ENCODE peak calls at places on chromosomes 6 and 20, in ten cellular contexts. One of them, this sample, is unnamed.

GRCh38 chr6:41698350-41698781 is 37.0 kb downstream of the TFEB start:
- DNase-seq in NCI-H774: no peak
- DNase-seq in GM20000: no peak
- DNase-seq in fibroblast of mammary gland: peak
- DNase-seq in cerebellar nuclear complex: no peak
- DNase-seq in occipital lobe: no peak
- DNase-seq in sciatic nerve: no peak
- DNase-seq in astrocyte of the cerebellum: peak
- DNase-seq in activated T-cell treated with anti-CD3 and anti-CD28 coated beads for 4 hours: no peak
- DNase-seq in aorta: no peak
- DNase-seq in this sample: no peak

GRCh38 chr6:157005940-157006339 is 228.8 kb downstream of the ARID1B start:
- DNase-seq in fibroblast of mammary gland: no peak
- DNase-seq in aorta: no peak
- DNase-seq in astrocyte of the cerebellum: no peak
- DNase-seq in activated T-cell treated with anti-CD3 and anti-CD28 coated beads for 4 hours: no peak
- DNase-seq in NCI-H774: no peak
- DNase-seq in occipital lobe: no peak
- DNase-seq in cerebellar nuclear complex: no peak
- DNase-seq in GM20000: no peak
- DNase-seq in sciatic nerve: no peak
- DNase-seq in this sample: no peak

GRCh38 chr20:2820896-2821869 is 5.0 kb downstream of the TMEM239 start:
- DNase-seq in activated T-cell treated with anti-CD3 and anti-CD28 coated beads for 4 hours: no peak
- DNase-seq in NCI-H774: no peak
- DNase-seq in sciatic nerve: no peak
- DNase-seq in aorta: no peak
- DNase-seq in cerebellar nuclear complex: no peak
- DNase-seq in fibroblast of mammary gland: no peak
- DNase-seq in GM20000: peak
- DNase-seq in occipital lobe: no peak
- DNase-seq in astrocyte of the cerebellum: no peak
- DNase-seq in this sample: no peak

GRCh38 chr20:57805784-57806183 is 96.0 kb upstream of the PMEPA1 start:
- DNase-seq in fibroblast of mammary gland: no peak
- DNase-seq in NCI-H774: no peak
- DNase-seq in activated T-cell treated with anti-CD3 and anti-CD28 coated beads for 4 hours: no peak
- DNase-seq in occipital lobe: no peak
- DNase-seq in cerebellar nuclear complex: no peak
- DNase-seq in aorta: no peak
- DNase-seq in astrocyte of the cerebellum: no peak
- DNase-seq in sciatic nerve: no peak
- DNase-seq in GM20000: no peak
- DNase-seq in this sample: no peak

GRCh38 chr6:79640146-79641111 is 9.3 kb downstream of the SH3BGRL2 start:
- DNase-seq in aorta: no peak
- DNase-seq in cerebellar nuclear complex: no peak
- DNase-seq in fibroblast of mammary gland: no peak
- DNase-seq in activated T-cell treated with anti-CD3 and anti-CD28 coated beads for 4 hours: no peak
- DNase-seq in astrocyte of the cerebellum: no peak
- DNase-seq in sciatic nerve: no peak
- DNase-seq in GM20000: no peak
- DNase-seq in occipital lobe: no peak
- DNase-seq in NCI-H774: no peak
- DNase-seq in this sample: no peak

GRCh38 chr6:87697581-87698552 is 4.2 kb downstream of the AKIRIN2 start:
- DNase-seq in NCI-H774: peak
- DNase-seq in GM20000: no peak
- DNase-seq in cerebellar nuclear complex: no peak
- DNase-seq in fibroblast of mammary gland: peak
- DNase-seq in astrocyte of the cerebellum: peak
- DNase-seq in aorta: no peak
- DNase-seq in activated T-cell treated with anti-CD3 and anti-CD28 coated beads for 4 hours: no peak
- DNase-seq in occipital lobe: no peak
- DNase-seq in sciatic nerve: no peak
- DNase-seq in this sample: no peak

GRCh38 chr6:144213293-144213692 is 63.0 kb downstream of the STX11 start:
- DNase-seq in activated T-cell treated with anti-CD3 and anti-CD28 coated beads for 4 hours: no peak
- DNase-seq in astrocyte of the cerebellum: no peak
- DNase-seq in cerebellar nuclear complex: no peak
- DNase-seq in NCI-H774: no peak
- DNase-seq in fibroblast of mammary gland: no peak
- DNase-seq in aorta: no peak
- DNase-seq in occipital lobe: no peak
- DNase-seq in sciatic nerve: no peak
- DNase-seq in GM20000: no peak
- DNase-seq in this sample: no peak

GRCh38 chr6:111482236-111482958 is 621 bp downstream of the REV3L start:
- DNase-seq in NCI-H774: peak
- DNase-seq in astrocyte of the cerebellum: no peak
- DNase-seq in cerebellar nuclear complex: no peak
- DNase-seq in sciatic nerve: peak
- DNase-seq in fibroblast of mammary gland: no peak
- DNase-seq in activated T-cell treated with anti-CD3 and anti-CD28 coated beads for 4 hours: peak
- DNase-seq in GM20000: peak
- DNase-seq in occipital lobe: peak
- DNase-seq in aorta: peak
- DNase-seq in this sample: no peak

GRCh38 chr20:36593347-36593746 is 12.2 kb upstream of the RAB5IF start:
- DNase-seq in aorta: no peak
- DNase-seq in NCI-H774: no peak
- DNase-seq in cerebellar nuclear complex: no peak
- DNase-seq in GM20000: no peak
- DNase-seq in sciatic nerve: no peak
- DNase-seq in fibroblast of mammary gland: no peak
- DNase-seq in activated T-cell treated with anti-CD3 and anti-CD28 coated beads for 4 hours: no peak
- DNase-seq in occipital lobe: no peak
- DNase-seq in astrocyte of the cerebellum: no peak
- DNase-seq in this sample: no peak

GRCh38 chr6:79170431-79170830 is 64.1 kb downstream of the HMGN3 start:
- DNase-seq in fibroblast of mammary gland: no peak
- DNase-seq in NCI-H774: no peak
- DNase-seq in cerebellar nuclear complex: no peak
- DNase-seq in occipital lobe: no peak
- DNase-seq in aorta: no peak
- DNase-seq in GM20000: no peak
- DNase-seq in astrocyte of the cerebellum: peak
- DNase-seq in sciatic nerve: no peak
- DNase-seq in activated T-cell treated with anti-CD3 and anti-CD28 coated beads for 4 hours: no peak
- DNase-seq in this sample: no peak

GRCh38 chr6:70371454-70372105 is 41.7 kb upstream of the FAM135A start:
- DNase-seq in aorta: no peak
- DNase-seq in fibroblast of mammary gland: peak
- DNase-seq in GM20000: peak
- DNase-seq in astrocyte of the cerebellum: peak
- DNase-seq in occipital lobe: no peak
- DNase-seq in sciatic nerve: no peak
- DNase-seq in activated T-cell treated with anti-CD3 and anti-CD28 coated beads for 4 hours: no peak
- DNase-seq in cerebellar nuclear complex: peak
- DNase-seq in NCI-H774: peak
- DNase-seq in this sample: peak

GRCh38 chr6:126890055-126890454 is 228.4 kb upstream of the RSPO3 start:
- DNase-seq in occipital lobe: no peak
- DNase-seq in GM20000: no peak
- DNase-seq in activated T-cell treated with anti-CD3 and anti-CD28 coated beads for 4 hours: no peak
- DNase-seq in fibroblast of mammary gland: no peak
- DNase-seq in astrocyte of the cerebellum: no peak
- DNase-seq in NCI-H774: no peak
- DNase-seq in sciatic nerve: no peak
- DNase-seq in aorta: no peak
- DNase-seq in cerebellar nuclear complex: no peak
- DNase-seq in this sample: no peak

GRCh38 chr6:51432481-51432880 is 613.8 kb downstream of the TFAP2B start:
- DNase-seq in sciatic nerve: no peak
- DNase-seq in GM20000: no peak
- DNase-seq in cerebellar nuclear complex: no peak
- DNase-seq in activated T-cell treated with anti-CD3 and anti-CD28 coated beads for 4 hours: no peak
- DNase-seq in fibroblast of mammary gland: peak
- DNase-seq in occipital lobe: no peak
- DNase-seq in aorta: no peak
- DNase-seq in astrocyte of the cerebellum: no peak
- DNase-seq in NCI-H774: no peak
- DNase-seq in this sample: no peak

GRCh38 chr6:85394853-85395538 is 54.9 kb upstream of the NT5E start:
- DNase-seq in fibroblast of mammary gland: no peak
- DNase-seq in aorta: no peak
- DNase-seq in GM20000: no peak
- DNase-seq in activated T-cell treated with anti-CD3 and anti-CD28 coated beads for 4 hours: no peak
- DNase-seq in cerebellar nuclear complex: no peak
- DNase-seq in astrocyte of the cerebellum: peak
- DNase-seq in NCI-H774: no peak
- DNase-seq in sciatic nerve: no peak
- DNase-seq in occipital lobe: no peak
- DNase-seq in this sample: no peak

GRCh38 chr6:43992126-43992663 is 135.1 kb downstream of the MRPL14 start:
- DNase-seq in occipital lobe: no peak
- DNase-seq in cerebellar nuclear complex: no peak
- DNase-seq in GM20000: no peak
- DNase-seq in activated T-cell treated with anti-CD3 and anti-CD28 coated beads for 4 hours: no peak
- DNase-seq in astrocyte of the cerebellum: no peak
- DNase-seq in NCI-H774: no peak
- DNase-seq in fibroblast of mammary gland: no peak
- DNase-seq in sciatic nerve: no peak
- DNase-seq in aorta: no peak
- DNase-seq in this sample: no peak

GRCh38 chr20:35405775-35406174 is 6.0 kb downstream of the UQCC1 start:
- DNase-seq in aorta: no peak
- DNase-seq in occipital lobe: no peak
- DNase-seq in activated T-cell treated with anti-CD3 and anti-CD28 coated beads for 4 hours: no peak
- DNase-seq in cerebellar nuclear complex: no peak
- DNase-seq in GM20000: no peak
- DNase-seq in sciatic nerve: no peak
- DNase-seq in NCI-H774: no peak
- DNase-seq in astrocyte of the cerebellum: no peak
- DNase-seq in fibroblast of mammary gland: no peak
- DNase-seq in this sample: no peak

GRCh38 chr6:121124600-121124999 is 209.7 kb downstream of the TBC1D32 start:
- DNase-seq in occipital lobe: no peak
- DNase-seq in fibroblast of mammary gland: no peak
- DNase-seq in GM20000: no peak
- DNase-seq in astrocyte of the cerebellum: no peak
- DNase-seq in aorta: no peak
- DNase-seq in sciatic nerve: no peak
- DNase-seq in cerebellar nuclear complex: no peak
- DNase-seq in NCI-H774: no peak
- DNase-seq in activated T-cell treated with anti-CD3 and anti-CD28 coated beads for 4 hours: no peak
- DNase-seq in this sample: no peak

GRCh38 chr6:170452767-170453545 is 100.2 kb downstream of the PSMB1 start:
- DNase-seq in GM20000: no peak
- DNase-seq in astrocyte of the cerebellum: no peak
- DNase-seq in sciatic nerve: no peak
- DNase-seq in occipital lobe: no peak
- DNase-seq in NCI-H774: no peak
- DNase-seq in fibroblast of mammary gland: no peak
- DNase-seq in aorta: no peak
- DNase-seq in cerebellar nuclear complex: no peak
- DNase-seq in activated T-cell treated with anti-CD3 and anti-CD28 coated beads for 4 hours: no peak
- DNase-seq in this sample: no peak

GRCh38 chr6:2237001-2237400 is 8.4 kb downstream of the GMDS start:
- DNase-seq in aorta: no peak
- DNase-seq in occipital lobe: no peak
- DNase-seq in NCI-H774: no peak
- DNase-seq in activated T-cell treated with anti-CD3 and anti-CD28 coated beads for 4 hours: no peak
- DNase-seq in GM20000: no peak
- DNase-seq in fibroblast of mammary gland: peak
- DNase-seq in astrocyte of the cerebellum: peak
- DNase-seq in cerebellar nuclear complex: no peak
- DNase-seq in sciatic nerve: no peak
- DNase-seq in this sample: no peak

GRCh38 chr20:36575066-36575743 is 1.8 kb downstream of the TGIF2 start:
- DNase-seq in occipital lobe: no peak
- DNase-seq in cerebellar nuclear complex: no peak
- DNase-seq in aorta: peak
- DNase-seq in NCI-H774: no peak
- DNase-seq in GM20000: peak
- DNase-seq in sciatic nerve: peak
- DNase-seq in activated T-cell treated with anti-CD3 and anti-CD28 coated beads for 4 hours: no peak
- DNase-seq in fibroblast of mammary gland: peak
- DNase-seq in astrocyte of the cerebellum: peak
- DNase-seq in this sample: peak

GRCh38 chr20:31603822-31604566 is 1.1 kb upstream of the ID1 start:
- DNase-seq in sciatic nerve: peak
- DNase-seq in GM20000: peak
- DNase-seq in NCI-H774: peak
- DNase-seq in activated T-cell treated with anti-CD3 and anti-CD28 coated beads for 4 hours: peak
- DNase-seq in aorta: peak
- DNase-seq in fibroblast of mammary gland: peak
- DNase-seq in cerebellar nuclear complex: peak
- DNase-seq in occipital lobe: peak
- DNase-seq in astrocyte of the cerebellum: peak
- DNase-seq in this sample: peak

GRCh38 chr6:33692078-33692759 is 19.3 kb downstream of the UQCC2 start:
- DNase-seq in sciatic nerve: no peak
- DNase-seq in GM20000: no peak
- DNase-seq in NCI-H774: no peak
- DNase-seq in activated T-cell treated with anti-CD3 and anti-CD28 coated beads for 4 hours: no peak
- DNase-seq in fibroblast of mammary gland: no peak
- DNase-seq in occipital lobe: no peak
- DNase-seq in astrocyte of the cerebellum: peak
- DNase-seq in aorta: no peak
- DNase-seq in cerebellar nuclear complex: no peak
- DNase-seq in this sample: no peak

GRCh38 chr6:18861182-18861581 is 474.0 kb downstream of the RNF144B start:
- DNase-seq in activated T-cell treated with anti-CD3 and anti-CD28 coated beads for 4 hours: no peak
- DNase-seq in astrocyte of the cerebellum: no peak
- DNase-seq in GM20000: no peak
- DNase-seq in cerebellar nuclear complex: no peak
- DNase-seq in NCI-H774: peak
- DNase-seq in sciatic nerve: no peak
- DNase-seq in fibroblast of mammary gland: no peak
- DNase-seq in occipital lobe: no peak
- DNase-seq in aorta: no peak
- DNase-seq in this sample: no peak

GRCh38 chr6:146819596-146820320 is 221.0 kb downstream of the ADGB start:
- DNase-seq in astrocyte of the cerebellum: peak
- DNase-seq in occipital lobe: no peak
- DNase-seq in aorta: no peak
- DNase-seq in activated T-cell treated with anti-CD3 and anti-CD28 coated beads for 4 hours: no peak
- DNase-seq in NCI-H774: no peak
- DNase-seq in fibroblast of mammary gland: peak
- DNase-seq in sciatic nerve: no peak
- DNase-seq in cerebellar nuclear complex: no peak
- DNase-seq in GM20000: no peak
- DNase-seq in this sample: no peak

GRCh38 chr6:151089916-151090443 is 149.8 kb upstream of the AKAP12 start:
- DNase-seq in astrocyte of the cerebellum: no peak
- DNase-seq in fibroblast of mammary gland: no peak
- DNase-seq in cerebellar nuclear complex: no peak
- DNase-seq in sciatic nerve: no peak
- DNase-seq in NCI-H774: peak
- DNase-seq in aorta: no peak
- DNase-seq in occipital lobe: no peak
- DNase-seq in GM20000: no peak
- DNase-seq in activated T-cell treated with anti-CD3 and anti-CD28 coated beads for 4 hours: no peak
- DNase-seq in this sample: no peak

GRCh38 chr6:1766663-1767062 is 156.9 kb downstream of the FOXC1 start:
- DNase-seq in occipital lobe: no peak
- DNase-seq in cerebellar nuclear complex: no peak
- DNase-seq in astrocyte of the cerebellum: no peak
- DNase-seq in aorta: no peak
- DNase-seq in sciatic nerve: peak
- DNase-seq in NCI-H774: no peak
- DNase-seq in GM20000: no peak
- DNase-seq in fibroblast of mammary gland: peak
- DNase-seq in activated T-cell treated with anti-CD3 and anti-CD28 coated beads for 4 hours: no peak
- DNase-seq in this sample: no peak

GRCh38 chr6:27684264-27685211 is 211.6 kb upstream of the ZNF184 start:
- DNase-seq in occipital lobe: peak
- DNase-seq in cerebellar nuclear complex: no peak
- DNase-seq in sciatic nerve: no peak
- DNase-seq in NCI-H774: peak
- DNase-seq in astrocyte of the cerebellum: peak
- DNase-seq in fibroblast of mammary gland: peak
- DNase-seq in GM20000: peak
- DNase-seq in aorta: no peak
- DNase-seq in activated T-cell treated with anti-CD3 and anti-CD28 coated beads for 4 hours: peak
- DNase-seq in this sample: no peak

GRCh38 chr6:118876201-118876600 is 17.8 kb upstream of the ASF1A start:
- DNase-seq in GM20000: no peak
- DNase-seq in NCI-H774: peak
- DNase-seq in astrocyte of the cerebellum: no peak
- DNase-seq in fibroblast of mammary gland: peak
- DNase-seq in activated T-cell treated with anti-CD3 and anti-CD28 coated beads for 4 hours: no peak
- DNase-seq in sciatic nerve: no peak
- DNase-seq in cerebellar nuclear complex: no peak
- DNase-seq in occipital lobe: no peak
- DNase-seq in aorta: no peak
- DNase-seq in this sample: no peak

This sample was measured in NCI-H1092.